ENCODE peak calls at places on chromosomes 7 and 10, in four cellular contexts. W, Z, B and M are unnamed samples.

GRCh38 chr7:51126324-51126723 is 190.3 kb downstream of the COBL start:
- DNase-seq in W (no peak), B (peak; percentile 13), Z (no peak), M (no peak)

GRCh38 chr7:101905203-101905865 is 87.9 kb downstream of the CUX1 start:
- DNase-seq in B (no peak), Z (no peak), W (no peak), M (no peak)

GRCh38 chr7:34109936-34110626 is 204.7 kb downstream of the BMPER start:
- DNase-seq in B (no peak), Z (no peak), W (no peak), M (no peak)

GRCh38 chr10:103717341-103718246 is 137.8 kb downstream of the SH3PXD2A start:
- DNase-seq in B (peak; percentile 66), Z (no peak), W (no peak), M (no peak)

GRCh38 chr10:46543379-46544014 is 13.0 kb downstream of the GPRIN2 start:
- DNase-seq in W (no peak), Z (peak; percentile 0), B (peak; percentile 50), M (no peak)

GRCh38 chr10:103117247-103117646 is 75.8 kb downstream of the NT5C2 start:
- DNase-seq in B (no peak), W (no peak), Z (no peak), M (no peak)

GRCh38 chr7:20344396-20344795 is 13.7 kb downstream of the ITGB8 start:
- DNase-seq in W (no peak), Z (no peak), B (no peak), M (no peak)

GRCh38 chr7:137328389-137329120 is 15.0 kb downstream of the PTN start:
- DNase-seq in Z (no peak), W (no peak), B (no peak), M (no peak)

DNA sequence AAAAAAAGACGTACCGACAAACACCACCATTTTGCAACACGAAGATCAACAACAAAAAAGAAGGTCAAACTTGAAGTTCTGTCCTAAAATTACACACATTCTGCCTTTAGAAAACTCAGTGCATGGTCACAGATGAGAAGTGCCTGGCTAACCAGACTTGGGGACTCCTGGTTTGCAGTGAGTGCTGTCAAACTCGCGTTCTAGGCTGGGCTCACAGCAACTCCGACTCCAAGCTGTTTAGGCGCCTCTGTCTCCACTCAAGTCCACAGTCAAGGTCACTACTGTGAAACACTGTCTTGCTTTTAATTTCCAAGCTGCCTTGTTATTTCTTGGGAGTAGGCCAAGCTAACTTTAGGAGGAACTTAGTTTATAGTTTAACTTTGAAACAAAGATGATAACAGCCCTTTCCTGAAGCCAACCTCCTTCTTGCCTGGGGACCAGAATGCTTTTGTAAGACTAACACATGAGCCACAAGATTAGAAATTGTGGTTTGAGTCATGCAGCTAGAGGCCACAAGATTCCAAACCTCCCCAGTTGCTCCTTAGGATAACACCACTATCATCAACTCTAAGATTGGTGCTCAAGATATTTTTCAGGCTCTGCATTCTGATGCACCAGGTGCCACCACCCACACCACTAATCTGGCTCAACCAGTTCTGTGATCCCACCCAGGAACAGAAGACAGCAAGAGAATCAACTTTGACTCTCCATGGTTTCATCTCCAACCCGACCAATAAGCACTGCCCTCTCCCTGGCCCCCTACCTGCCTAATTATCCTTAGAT is 1.1 kb upstream of the DNAAF5 start:
- DNase-seq in B (no peak), W (no peak), Z (no peak), M (no peak)
- H3K4me1 ChIP-seq in B (no peaks in the 10 kb centered on the region), W (no peaks in the 10 kb centered on the region), Z (peaks cover 19% of the 10 kb centered on the region), M (peaks cover 11% of the 10 kb centered on the region)

DNA sequence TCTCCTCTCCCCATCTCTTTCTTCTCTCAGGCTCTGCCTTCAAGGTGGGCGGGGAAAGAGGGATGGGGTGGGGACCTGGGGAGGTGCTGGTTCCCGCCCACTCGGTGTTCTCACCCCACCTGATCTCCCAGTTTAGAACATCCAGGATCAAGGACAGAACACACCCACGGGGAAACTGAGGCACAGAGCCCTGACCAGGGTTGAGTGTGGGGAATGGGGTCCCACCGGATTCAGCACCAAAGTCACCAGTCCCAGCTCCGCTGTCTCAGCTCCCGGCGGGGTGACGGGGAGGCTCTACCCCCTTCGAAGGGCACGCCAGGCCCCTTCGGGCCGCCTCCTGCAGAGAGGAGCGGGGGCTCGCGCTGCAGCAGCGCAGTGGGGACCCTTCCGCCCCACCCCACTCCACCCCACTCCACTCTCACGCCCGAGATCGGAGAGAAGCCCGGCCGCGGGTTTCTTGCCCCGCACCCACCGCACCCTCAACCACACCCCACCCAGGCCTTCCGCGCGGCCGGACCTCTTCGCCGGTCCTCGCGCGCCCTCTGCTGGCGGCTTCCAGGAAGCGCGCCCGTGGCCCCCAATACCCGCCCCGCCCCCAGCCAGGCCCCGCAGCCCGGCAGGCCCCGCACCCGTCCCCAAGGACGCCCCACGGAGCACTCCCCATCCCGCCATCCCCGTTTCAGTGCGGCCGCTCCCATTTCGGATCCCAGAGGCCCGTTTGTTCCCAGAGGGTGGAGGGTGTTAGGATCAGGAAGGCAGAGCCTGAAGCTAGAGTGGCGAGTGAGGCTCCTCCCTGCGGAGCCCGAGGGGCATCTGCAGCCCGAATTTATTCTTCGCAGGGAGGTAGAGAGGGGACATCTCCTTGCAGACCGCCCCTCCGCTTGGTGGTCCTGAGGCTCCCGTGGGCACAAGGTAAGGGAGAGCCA is 18.0 kb downstream of the POLL start:
- DNase-seq in B (peak; percentile 92), W (peak; percentile 77), Z (peak; percentile 68), M (no peak)
- H3K27me3 ChIP-seq in B (peaks cover 69% of the 10 kb centered on the region), W (peaks cover 32% of the 10 kb centered on the region), Z (peaks cover 18% of the 10 kb centered on the region), M (peaks cover 7% of the 10 kb centered on the region)

DNA sequence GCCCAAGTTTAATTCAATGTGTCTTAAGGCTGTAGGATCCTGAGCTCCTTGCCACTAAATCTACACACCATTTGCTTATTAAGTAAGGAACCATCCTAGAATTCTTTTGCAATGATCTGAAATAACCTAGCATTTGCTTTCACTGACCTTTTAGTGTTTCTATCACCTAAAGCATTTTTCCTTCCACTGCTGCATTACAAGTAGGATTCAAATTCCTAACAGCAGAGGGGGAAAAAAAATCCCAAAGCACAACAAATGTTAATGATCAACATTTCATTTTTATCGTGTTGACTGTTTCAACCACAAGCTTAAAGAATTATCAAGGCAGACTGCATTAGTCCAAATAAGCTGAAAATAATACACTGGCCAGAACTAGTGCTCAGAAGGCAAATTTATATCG is 174.7 kb upstream of the TCF7L2 start:
- DNase-seq in B (no peak), W (no peak), Z (no peak), M (no peak)
- H3K4me1 ChIP-seq in B (peaks cover 16% of the 10 kb centered on the region), W (no peaks in the 10 kb centered on the region), Z (no peaks in the 10 kb centered on the region), M (peaks cover 41% of the 10 kb centered on the region)

DNA sequence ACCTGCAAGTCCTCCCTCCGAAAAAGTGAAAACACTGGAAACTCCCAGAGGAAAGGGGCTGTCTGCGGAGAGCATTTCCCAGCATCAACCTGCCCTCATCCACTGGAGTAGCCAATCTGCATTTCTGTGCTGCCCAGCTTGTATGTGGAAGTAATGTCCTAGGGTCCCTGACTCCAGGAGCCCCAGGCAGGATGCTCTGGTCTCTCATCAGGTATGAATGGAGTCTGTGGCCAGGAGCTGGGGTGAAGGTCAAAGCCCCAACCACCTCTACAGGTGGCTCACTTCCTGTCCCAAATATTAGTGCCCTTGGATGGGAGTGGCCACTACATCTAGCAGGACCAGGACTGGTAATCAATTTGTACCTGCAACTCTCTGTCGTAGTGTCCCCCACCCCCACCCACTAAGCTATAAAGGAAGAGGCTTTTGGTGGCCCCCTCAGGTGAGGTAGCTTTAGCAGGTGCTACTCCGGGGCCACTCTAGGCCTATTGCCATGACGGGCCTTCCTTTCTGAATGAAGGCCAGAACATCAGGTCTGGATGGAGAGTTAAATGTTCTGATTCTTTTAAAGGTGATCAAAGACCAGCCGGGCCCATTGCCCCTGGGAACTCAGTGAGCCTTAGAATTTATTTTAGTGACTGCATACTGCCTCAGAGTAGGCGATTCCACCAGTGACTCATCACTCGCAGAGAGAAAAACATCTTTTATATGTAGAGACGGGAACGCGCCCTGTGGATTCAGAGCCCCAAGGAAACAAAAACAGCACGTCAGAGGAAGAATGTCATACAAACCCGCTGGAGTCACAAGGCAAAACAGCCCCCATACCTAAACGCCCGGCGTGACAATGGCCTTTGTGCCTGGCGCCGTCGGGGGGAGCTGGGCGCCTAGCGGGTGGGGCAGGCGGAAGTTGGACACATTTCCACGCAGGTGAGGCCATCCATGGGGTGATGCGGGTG is 13.0 kb downstream of the EN2 start:
- DNase-seq in B (peak; percentile 69), Z (no peak), W (no peak), M (no peak)
- H3K27me3 ChIP-seq in B (peaks cover 100% of the 10 kb centered on the region), Z (peaks cover 45% of the 10 kb centered on the region), W (peaks cover 90% of the 10 kb centered on the region), M (peaks cover 9% of the 10 kb centered on the region)